ENCODE peak calls at places on chromosomes 4 and X, in ten cellular contexts. O, S, T, N, V, C, K, P, E and L are unnamed samples.

GRCh38 chr4:72209600-72209999 is 177.8 kb downstream of the NPFFR2 start:
- DNase-seq in C (no peak), E (peak; percentile 24), P (no peak), V (no peak), N (no peak), T (no peak), S (no peak), K (no peak), O (no peak), L (no peak)

GRCh38 chr4:88526221-88526815 is 2.7 kb upstream of the PYURF start:
- DNase-seq in O (no peak), N (no peak), K (no peak), E (peak; percentile 6), C (no peak), T (no peak), S (peak; percentile 41), P (no peak), V (no peak), L (peak; percentile 3)

GRCh38 chr4:162705130-162705803 is 461.4 kb downstream of the NAF1 start:
- DNase-seq in S (no peak), P (no peak), K (no peak), V (no peak), T (no peak), N (no peak), O (no peak), C (no peak), E (no peak), L (no peak)

GRCh38 chrX:133544778-133545177 is 129.5 kb upstream of the GPC4 start:
- DNase-seq in P (no peak), N (no peak), S (no peak), V (no peak), K (no peak), C (no peak), E (no peak), T (no peak), O (no peak), L (no peak)

GRCh38 chr4:93169966-93170365 is 658.6 kb upstream of the ATOH1 start:
- DNase-seq in V (no peak), E (no peak), P (no peak), C (no peak), S (no peak), N (no peak), K (no peak), O (no peak), T (no peak), L (peak; percentile 6)

GRCh38 chrX:85993539-85994197 is 53.7 kb downstream of the CHM start:
- DNase-seq in S (peak; percentile 26), C (no peak), K (no peak), E (no peak), V (no peak), P (no peak), N (no peak), T (no peak), O (no peak), L (peak; percentile 22)

GRCh38 chr4:78079701-78080430 is 22.7 kb downstream of the FRAS1 start:
- DNase-seq in N (peak; percentile 13), E (no peak), K (no peak), O (no peak), C (no peak), P (no peak), T (no peak), V (no peak), S (no peak), L (peak; percentile 94)

GRCh38 chrX:39477438-39478120 is 620.2 kb downstream of the BCOR start:
- DNase-seq in P (no peak), S (no peak), T (no peak), K (no peak), C (no peak), E (peak; percentile 72), N (no peak), V (no peak), O (no peak), L (peak; percentile 94)

GRCh38 chr4:8832130-8832930 is 39.3 kb downstream of the HMX1 start:
- DNase-seq in S (no peak), N (no peak), K (peak; percentile 3), O (no peak), E (no peak), P (no peak), C (no peak), V (no peak), T (no peak), L (peak; percentile 95)